ENCODE peak calls at places on chromosome 1, in ten cellular contexts. E is caudate nucleus; M is central memory CD4-positive, alpha-beta T cell; B is sigmoid colon; R is EH; N is A673; G is head of caudate nucleus; Z is hippocampal formation; C is tibial nerve; Y is psoas muscle. W is an unnamed sample.

GRCh38 chr1:25484096-25484495 is 53.4 kb downstream of the MACO1 start:
- DNase-seq in E (no peak), M (no peak), B (peak), R (no peak), N (no peak), G (no peak), Z (no peak), C (no peak), Y (peak), W (no peak)

GRCh38 chr1:108814343-108815125 is 42.4 kb downstream of the AKNAD1 start:
- DNase-seq in E (no peak), M (no peak), B (no peak), R (peak), N (peak), G (no peak), Z (peak), C (no peak), Y (no peak), W (no peak)

GRCh38 chr1:27778022-27778421 is 5.0 kb downstream of the STX12 start:
- DNase-seq in E (peak), M (no peak), B (no peak), R (no peak), N (no peak), G (no peak), Z (no peak), C (no peak), Y (no peak), W (no peak)

GRCh38 chr1:2431095-2431494 is 18.7 kb upstream of the PEX10 start:
- DNase-seq in E (no peak), M (no peak), B (no peak), R (no peak), N (no peak), G (no peak), Z (no peak), C (no peak), Y (no peak), W (no peak)

GRCh38 chr1:236156512-236157208 is 14.3 kb downstream of the GPR137B start:
- DNase-seq in E (peak), M (peak), B (no peak), R (no peak), N (no peak), G (peak), Z (no peak), C (no peak), Y (no peak), W (no peak)

GRCh38 chr1:114764689-114765088 is 6.9 kb upstream of the CSDE1 start:
- DNase-seq in E (no peak), M (no peak), B (no peak), R (no peak), N (peak), G (no peak), Z (no peak), C (no peak), Y (no peak), W (no peak)

GRCh38 chr1:244913806-244914205 is 49.5 kb upstream of the HNRNPU start:
- DNase-seq in E (no peak), M (no peak), B (no peak), R (no peak), N (no peak), G (no peak), Z (no peak), C (no peak), Y (no peak), W (no peak)

GRCh38 chr1:2172012-2172411 is 22.6 kb downstream of the FAAP20 start:
- DNase-seq in E (no peak), M (no peak), B (no peak), R (no peak), N (no peak), G (no peak), Z (no peak), C (no peak), Y (no peak), W (no peak)

GRCh38 chr1:64917328-64917861 is 49.0 kb downstream of the JAK1 start:
- DNase-seq in E (no peak), M (no peak), B (peak), R (peak), N (peak), G (no peak), Z (no peak), C (peak), Y (peak), W (peak)

W was measured in foreskin melanocyte.